ENCODE peak calls at places on chromosomes 5 and 9, in six cellular contexts. One of them, this sample, is unnamed.
A peak's percentile ranks its signal among the peaks of the same experiment; 100 is the strongest.

GRCh38 chr9:82456621-82457020 is 468.0 kb downstream of the SPATA31D1 start:
- DNase-seq in K562: no peak
- DNase-seq in SK-N-SH: no peak
- DNase-seq in H1: no peak
- DNase-seq in GM12878: no peak
- DNase-seq in HL-60: no peak
- DNase-seq in this sample: no peak

GRCh38 chr5:137618476-137618875 is 117.4 kb downstream of the KLHL3 start:
- DNase-seq in H1: no peak
- DNase-seq in K562: no peak
- DNase-seq in GM12878: no peak
- DNase-seq in HL-60: no peak
- DNase-seq in SK-N-SH: no peak
- DNase-seq in this sample: no peak

GRCh38 chr5:54870251-54870650 is 115.1 kb downstream of the ESM1 start:
- DNase-seq in GM12878: no peak
- DNase-seq in H1: no peak
- DNase-seq in SK-N-SH: no peak
- DNase-seq in K562: no peak
- DNase-seq in HL-60: no peak
- DNase-seq in this sample: no peak

GRCh38 chr5:130496215-130496614 is 592.0 kb downstream of the CHSY3 start:
- DNase-seq in H1: no peak
- DNase-seq in K562: no peak
- DNase-seq in SK-N-SH: no peak
- DNase-seq in HL-60: no peak
- DNase-seq in GM12878: no peak
- DNase-seq in this sample: no peak

GRCh38 chr5:84239509-84239908 is 145.2 kb downstream of the EDIL3 start:
- DNase-seq in SK-N-SH: no peak
- DNase-seq in HL-60: no peak
- DNase-seq in K562: no peak
- DNase-seq in GM12878: no peak
- DNase-seq in H1: no peak
- DNase-seq in this sample: no peak

GRCh38 chr5:33649801-33650482 is 209.2 kb downstream of the TARS1 start:
- DNase-seq in GM12878: no peak
- DNase-seq in SK-N-SH: no peak
- DNase-seq in H1: no peak
- DNase-seq in K562: no peak
- DNase-seq in HL-60: no peak
- DNase-seq in this sample: no peak

GRCh38 chr9:86281577-86282076 is 711 bp downstream of the ISCA1 start:
- DNase-seq in H1: no peak
- DNase-seq in K562: no peak
- DNase-seq in SK-N-SH: no peak
- DNase-seq in GM12878: peak; percentile 5
- DNase-seq in HL-60: no peak
- DNase-seq in this sample: peak; percentile 72

GRCh38 chr9:77981332-77981731 is 50.3 kb downstream of the GNAQ start:
- DNase-seq in H1: no peak
- DNase-seq in GM12878: no peak
- DNase-seq in SK-N-SH: no peak
- DNase-seq in K562: peak; percentile 13
- DNase-seq in HL-60: no peak
- DNase-seq in this sample: no peak

GRCh38 chr9:20504930-20505329 is 117.4 kb downstream of the MLLT3 start:
- DNase-seq in GM12878: no peak
- DNase-seq in K562: no peak
- DNase-seq in HL-60: no peak
- DNase-seq in H1: no peak
- DNase-seq in SK-N-SH: no peak
- DNase-seq in this sample: no peak

GRCh38 chr5:147857302-147858129 is 21.0 kb upstream of the SCGB3A2 start:
- DNase-seq in SK-N-SH: peak; percentile 21
- DNase-seq in K562: peak; percentile 31
- DNase-seq in H1: peak; percentile 50
- DNase-seq in GM12878: no peak
- DNase-seq in HL-60: peak; percentile 20
- DNase-seq in this sample: peak; percentile 44

GRCh38 chr5:178365501-178366440 is 133.2 kb upstream of the PHYKPL start:
- DNase-seq in GM12878: no peak
- DNase-seq in H1: no peak
- DNase-seq in SK-N-SH: no peak
- DNase-seq in K562: no peak
- DNase-seq in HL-60: no peak
- DNase-seq in this sample: no peak

DNA sequence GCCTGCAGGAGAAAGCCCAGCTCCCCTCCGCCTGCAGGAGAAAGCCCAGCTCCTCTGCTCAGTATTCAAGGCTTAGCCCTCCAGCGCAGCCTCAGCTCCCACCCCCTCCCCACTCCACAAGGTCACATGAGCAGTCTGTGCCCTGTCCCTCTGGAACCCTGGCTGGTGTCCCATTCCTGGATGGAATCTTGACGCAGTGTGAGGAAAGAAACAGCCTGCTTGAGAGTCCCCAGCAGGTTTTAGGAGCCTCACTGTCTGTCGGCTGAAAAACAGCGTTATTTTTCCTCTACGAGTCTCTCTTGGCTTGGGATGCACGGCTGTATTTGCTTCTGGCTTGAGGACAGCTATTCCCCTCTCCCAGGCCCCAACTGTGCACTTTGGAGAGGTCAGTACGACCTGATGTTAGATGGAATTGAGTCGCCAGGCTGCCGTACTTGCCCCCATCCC is 210.1 kb upstream of the TRIM32 start:
- DNase-seq in HL-60: no peak
- DNase-seq in H1: no peak
- DNase-seq in SK-N-SH: no peak
- DNase-seq in GM12878: no peak
- DNase-seq in K562: no peak
- DNase-seq in this sample: no peak
- TF ChIP-seq GABPA in HL-60: no peak
- TF ChIP-seq GABPA in H1: no peak
- TF ChIP-seq GABPA in SK-N-SH: no peak
- TF ChIP-seq GABPA in GM12878: no peak
- TF ChIP-seq GABPA in K562: no peak
- TF ChIP-seq GABPA in this sample: no peak

DNA sequence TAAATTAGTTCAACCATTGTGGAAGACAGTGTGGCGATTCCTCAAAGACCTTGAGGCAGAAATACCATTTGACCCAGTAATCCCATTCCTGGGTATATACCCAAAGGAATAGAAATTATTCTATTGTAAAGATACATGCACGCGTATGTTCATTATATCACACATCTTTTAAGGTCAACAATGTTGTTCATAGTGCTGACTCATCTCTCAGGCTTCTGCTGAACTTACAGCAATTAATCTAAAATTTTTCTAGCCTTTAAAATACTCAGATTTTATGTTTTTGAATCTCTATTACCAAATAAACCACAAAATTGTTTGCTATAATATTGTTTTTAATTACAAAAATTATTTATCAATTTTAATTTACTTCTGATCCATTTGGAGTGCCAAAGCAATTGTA is 38.8 kb upstream of the ZNF618 start:
- DNase-seq in GM12878: no peak
- DNase-seq in SK-N-SH: no peak
- DNase-seq in H1: no peak
- DNase-seq in HL-60: no peak
- DNase-seq in K562: no peak
- DNase-seq in this sample: no peak
- TF ChIP-seq GABPA in GM12878: no peak
- TF ChIP-seq GABPA in SK-N-SH: no peak
- TF ChIP-seq GABPA in H1: no peak
- TF ChIP-seq GABPA in HL-60: no peak
- TF ChIP-seq GABPA in K562: no peak
- TF ChIP-seq GABPA in this sample: no peak

GRCh38 chr9:134590240-134591081 is 51.1 kb upstream of the COL5A1 start:
- DNase-seq in H1: no peak
- DNase-seq in K562: no peak
- DNase-seq in HL-60: no peak
- DNase-seq in SK-N-SH: no peak
- DNase-seq in GM12878: no peak
- DNase-seq in this sample: peak; percentile 24

GRCh38 chr9:134591573-134591981 is 50.0 kb upstream of the COL5A1 start:
- DNase-seq in GM12878: no peak
- DNase-seq in SK-N-SH: peak; percentile 59
- DNase-seq in HL-60: no peak
- DNase-seq in H1: no peak
- DNase-seq in K562: no peak
- DNase-seq in this sample: no peak

GRCh38 chr9:134589748-134590147 is 51.9 kb upstream of the COL5A1 start:
- DNase-seq in SK-N-SH: no peak
- DNase-seq in HL-60: no peak
- DNase-seq in GM12878: no peak
- DNase-seq in H1: no peak
- DNase-seq in K562: no peak
- DNase-seq in this sample: no peak

GRCh38 chr9:134592018-134592818 is 49.4 kb upstream of the COL5A1 start:
- DNase-seq in GM12878: no peak
- DNase-seq in K562: peak; percentile 41
- DNase-seq in H1: no peak
- DNase-seq in HL-60: no peak
- DNase-seq in SK-N-SH: no peak
- DNase-seq in this sample: peak; percentile 14

DNA sequence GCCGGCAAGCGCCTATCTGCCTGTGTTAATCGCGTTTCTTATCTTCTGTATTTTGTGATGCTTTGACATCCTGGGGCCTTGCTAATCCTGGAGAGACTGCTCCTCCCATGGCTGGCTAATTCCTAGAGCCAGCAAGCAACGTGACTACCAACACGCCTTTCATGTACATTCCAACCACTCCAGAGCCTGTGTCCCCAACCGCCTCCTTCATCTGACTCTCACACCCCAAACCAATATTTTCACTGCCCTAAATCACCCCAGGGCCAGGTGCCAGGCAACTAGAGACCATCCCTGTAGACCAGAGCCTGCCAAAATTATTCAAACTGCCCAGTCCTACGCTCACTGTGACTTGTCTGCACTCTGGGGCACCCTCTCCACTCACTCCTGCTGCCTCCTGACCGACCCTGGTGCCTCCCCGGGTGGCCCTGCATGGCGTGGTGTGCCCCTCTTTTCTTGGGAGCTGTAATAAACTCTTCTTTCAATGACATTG is 50.5 kb upstream of the COL5A1 start:
- DNase-seq in H1: no peak
- DNase-seq in K562: no peak
- DNase-seq in GM12878: no peak
- DNase-seq in HL-60: no peak
- DNase-seq in SK-N-SH: no peak
- DNase-seq in this sample: no peak
- TF ChIP-seq GABPA in H1: no peak
- TF ChIP-seq GABPA in K562: no peak
- TF ChIP-seq GABPA in GM12878: no peak
- TF ChIP-seq GABPA in HL-60: no peak
- TF ChIP-seq GABPA in SK-N-SH: no peak
- TF ChIP-seq GABPA in this sample: no peak

GRCh38 chr5:52856564-52856963 is 68.8 kb downstream of the ITGA1 start:
- DNase-seq in GM12878: no peak
- DNase-seq in H1: no peak
- DNase-seq in SK-N-SH: no peak
- DNase-seq in HL-60: no peak
- DNase-seq in K562: no peak
- DNase-seq in this sample: no peak

GRCh38 chr5:52859619-52860018 is 71.9 kb downstream of the ITGA1 start:
- DNase-seq in GM12878: no peak
- DNase-seq in K562: no peak
- DNase-seq in H1: no peak
- DNase-seq in HL-60: no peak
- DNase-seq in SK-N-SH: peak; percentile 3
- DNase-seq in this sample: no peak

GRCh38 chr5:52849544-52849943 is 61.8 kb downstream of the ITGA1 start:
- DNase-seq in HL-60: no peak
- DNase-seq in SK-N-SH: no peak
- DNase-seq in K562: no peak
- DNase-seq in H1: no peak
- DNase-seq in GM12878: no peak
- DNase-seq in this sample: no peak

GRCh38 chr5:52854949-52855348 is 67.2 kb downstream of the ITGA1 start:
- DNase-seq in K562: no peak
- DNase-seq in GM12878: no peak
- DNase-seq in SK-N-SH: no peak
- DNase-seq in H1: no peak
- DNase-seq in HL-60: no peak
- DNase-seq in this sample: no peak

DNA sequence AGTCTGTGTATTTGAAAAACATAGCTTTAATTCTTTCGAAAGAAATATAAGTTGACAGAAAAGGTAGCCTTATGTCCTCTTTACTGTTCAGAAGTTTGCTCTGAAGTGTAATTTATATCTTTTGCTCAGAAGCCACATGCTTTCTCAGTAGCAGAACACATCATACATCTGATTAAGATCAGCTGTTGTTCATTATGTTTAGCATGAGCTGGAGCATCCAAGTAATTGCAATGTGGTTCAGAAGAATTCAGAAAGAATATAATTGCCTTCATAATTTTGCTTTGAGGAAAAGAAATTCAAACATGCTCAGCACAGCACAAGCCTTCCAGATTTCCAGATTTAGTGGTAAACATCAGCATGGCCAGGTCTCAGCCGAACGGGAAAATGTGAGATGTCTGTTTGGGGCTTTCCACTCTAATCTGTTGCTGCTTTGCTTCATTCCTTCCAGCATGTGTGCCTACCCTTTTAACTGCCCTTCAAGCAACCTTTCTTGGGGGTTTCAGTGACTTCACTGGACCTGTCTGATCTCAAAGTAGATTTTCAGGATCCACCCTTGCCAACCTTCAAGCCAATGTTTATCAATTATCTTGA is 66.0 kb downstream of the ITGA1 start:
- DNase-seq in SK-N-SH: peak; percentile 10
- DNase-seq in K562: no peak
- DNase-seq in GM12878: no peak
- DNase-seq in HL-60: no peak
- DNase-seq in H1: no peak
- DNase-seq in this sample: no peak
- TF ChIP-seq GABPA in SK-N-SH: no peak
- TF ChIP-seq GABPA in K562: no peak
- TF ChIP-seq GABPA in GM12878: no peak
- TF ChIP-seq GABPA in HL-60: no peak
- TF ChIP-seq GABPA in H1: no peak
- TF ChIP-seq GABPA in this sample: no peak

GRCh38 chr5:142981886-142982820 is 212.0 kb downstream of the ARHGAP26 start:
- DNase-seq in K562: no peak
- DNase-seq in GM12878: no peak
- DNase-seq in HL-60: no peak
- DNase-seq in H1: no peak
- DNase-seq in SK-N-SH: peak; percentile 43
- DNase-seq in this sample: peak; percentile 92
- TF ChIP-seq GABPA in K562: no peak
- TF ChIP-seq GABPA in GM12878: no peak
- TF ChIP-seq GABPA in HL-60: no peak
- TF ChIP-seq GABPA in H1: no peak
- TF ChIP-seq GABPA in SK-N-SH: no peak
- TF ChIP-seq GABPA in this sample: no peak

DNA sequence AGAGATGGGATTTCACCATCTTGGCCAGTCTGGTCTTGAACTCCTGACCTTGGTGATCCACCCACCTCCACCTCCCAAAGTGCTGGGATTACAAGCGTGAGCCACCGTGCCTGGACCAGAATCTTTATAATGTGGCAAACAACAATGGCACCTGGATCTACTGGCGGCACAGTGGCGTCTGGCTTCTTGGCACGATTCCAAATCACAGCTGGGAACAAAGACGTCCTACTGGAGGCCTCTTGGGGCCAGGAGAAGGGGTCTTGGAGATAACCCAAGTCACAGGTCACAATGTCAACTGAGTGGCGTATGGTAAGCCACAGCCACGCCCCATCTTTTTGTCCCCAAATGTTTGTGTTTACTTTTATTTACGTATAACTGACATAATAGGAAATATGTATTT is 77.8 kb upstream of the RAPGEF1 start:
- DNase-seq in SK-N-SH: no peak
- DNase-seq in HL-60: no peak
- DNase-seq in H1: no peak
- DNase-seq in GM12878: no peak
- DNase-seq in K562: no peak
- DNase-seq in this sample: no peak
- TF ChIP-seq GABPA in SK-N-SH: no peak
- TF ChIP-seq GABPA in HL-60: no peak
- TF ChIP-seq GABPA in H1: no peak
- TF ChIP-seq GABPA in GM12878: no peak
- TF ChIP-seq GABPA in K562: no peak
- TF ChIP-seq GABPA in this sample: no peak